ENCODE peak calls at places on chromosomes 4 and X, in four cellular contexts. One of them, this sample, is unnamed.

GRCh38 chr4:10983885-10984284 is 299.3 kb upstream of the CLNK start:
- DNase-seq in SJSA1: no peak
- DNase-seq in Jurkat, Clone E6-1: no peak
- DNase-seq in neuronal stem cell: no peak
- DNase-seq in this sample: no peak

GRCh38 chr4:1192091-1192492 is 19.7 kb upstream of the SPON2 start:
- DNase-seq in Jurkat, Clone E6-1: no peak
- DNase-seq in neuronal stem cell: no peak
- DNase-seq in SJSA1: peak
- DNase-seq in this sample: peak

GRCh38 chr4:118770741-118771187 is 65.2 kb downstream of the SEC24D start:
- DNase-seq in Jurkat, Clone E6-1: no peak
- DNase-seq in neuronal stem cell: no peak
- DNase-seq in SJSA1: no peak
- DNase-seq in this sample: peak

GRCh38 chr4:165953181-165953580 is 80.1 kb downstream of the TLL1 start:
- DNase-seq in neuronal stem cell: no peak
- DNase-seq in SJSA1: no peak
- DNase-seq in Jurkat, Clone E6-1: no peak
- DNase-seq in this sample: no peak

GRCh38 chrX:44306336-44306735 is 37.1 kb downstream of the EFHC2 start:
- DNase-seq in SJSA1: no peak
- DNase-seq in neuronal stem cell: no peak
- DNase-seq in Jurkat, Clone E6-1: no peak
- DNase-seq in this sample: peak

GRCh38 chrX:40734956-40735317 is 405 bp downstream of the MED14 start:
- DNase-seq in neuronal stem cell: no peak
- DNase-seq in Jurkat, Clone E6-1: no peak
- DNase-seq in SJSA1: no peak
- DNase-seq in this sample: no peak

GRCh38 chr4:188941524-188942109 is 802.4 kb downstream of the TRIML1 start:
- DNase-seq in SJSA1: peak
- DNase-seq in Jurkat, Clone E6-1: no peak
- DNase-seq in neuronal stem cell: no peak
- DNase-seq in this sample: peak

GRCh38 chrX:100768679-100769338 is 36.9 kb upstream of the SYTL4 start:
- DNase-seq in Jurkat, Clone E6-1: peak
- DNase-seq in neuronal stem cell: peak
- DNase-seq in SJSA1: peak
- DNase-seq in this sample: peak

GRCh38 chr4:10082459-10083272 is 33.9 kb downstream of the WDR1 start:
- DNase-seq in Jurkat, Clone E6-1: no peak
- DNase-seq in neuronal stem cell: no peak
- DNase-seq in SJSA1: no peak
- DNase-seq in this sample: no peak

GRCh38 chrX:13721371-13721770 is 13.0 kb downstream of the TRAPPC2 start:
- DNase-seq in SJSA1: no peak
- DNase-seq in neuronal stem cell: no peak
- DNase-seq in Jurkat, Clone E6-1: no peak
- DNase-seq in this sample: no peak

GRCh38 chr4:8200302-8200975 is 1.3 kb downstream of the SH3TC1 start:
- DNase-seq in SJSA1: no peak
- DNase-seq in neuronal stem cell: no peak
- DNase-seq in Jurkat, Clone E6-1: no peak
- DNase-seq in this sample: peak

GRCh38 chr4:157128395-157128794 is 52.4 kb downstream of the GLRB start:
- DNase-seq in Jurkat, Clone E6-1: no peak
- DNase-seq in SJSA1: peak
- DNase-seq in neuronal stem cell: no peak
- DNase-seq in this sample: peak

GRCh38 chr4:129037093-129037492 is 56.2 kb downstream of the SCLT1 start:
- DNase-seq in SJSA1: no peak
- DNase-seq in Jurkat, Clone E6-1: no peak
- DNase-seq in neuronal stem cell: no peak
- DNase-seq in this sample: no peak

GRCh38 chrX:83819304-83819703 is 41.6 kb upstream of the CYLC1 start:
- DNase-seq in Jurkat, Clone E6-1: no peak
- DNase-seq in SJSA1: no peak
- DNase-seq in neuronal stem cell: no peak
- DNase-seq in this sample: no peak

GRCh38 chr4:146368209-146368608 is 153.5 kb downstream of the SLC10A7 start:
- DNase-seq in Jurkat, Clone E6-1: no peak
- DNase-seq in neuronal stem cell: no peak
- DNase-seq in SJSA1: no peak
- DNase-seq in this sample: peak

GRCh38 chrX:104270212-104270611 is 15.5 kb upstream of the ESX1 start:
- DNase-seq in neuronal stem cell: no peak
- DNase-seq in SJSA1: no peak
- DNase-seq in Jurkat, Clone E6-1: no peak
- DNase-seq in this sample: no peak

GRCh38 chrX:104270916-104271512 is 16.3 kb upstream of the ESX1 start:
- DNase-seq in SJSA1: peak
- DNase-seq in neuronal stem cell: peak
- DNase-seq in Jurkat, Clone E6-1: peak
- DNase-seq in this sample: peak
- H3K4me3 ChIP-seq in SJSA1: no peak
- H3K4me3 ChIP-seq in neuronal stem cell: no peak
- H3K4me3 ChIP-seq in Jurkat, Clone E6-1: peak
- H3K4me3 ChIP-seq in this sample: peak

GRCh38 chr4:48483006-48483776 is at the start of gene SLC10A4:
- DNase-seq in neuronal stem cell: peak
- DNase-seq in Jurkat, Clone E6-1: no peak
- DNase-seq in SJSA1: no peak
- DNase-seq in this sample: no peak

GRCh38 chr4:48481581-48481980 is 1.6 kb upstream of the SLC10A4 start:
- DNase-seq in Jurkat, Clone E6-1: peak
- DNase-seq in SJSA1: no peak
- DNase-seq in neuronal stem cell: no peak
- DNase-seq in this sample: no peak

GRCh38 chr4:48484494-48485168 is 1.5 kb downstream of the SLC10A4 start:
- DNase-seq in SJSA1: no peak
- DNase-seq in Jurkat, Clone E6-1: no peak
- DNase-seq in neuronal stem cell: no peak
- DNase-seq in this sample: no peak

GRCh38 chr4:48478273-48478672 is 4.9 kb upstream of the SLC10A4 start:
- DNase-seq in neuronal stem cell: no peak
- DNase-seq in SJSA1: no peak
- DNase-seq in Jurkat, Clone E6-1: no peak
- DNase-seq in this sample: no peak

DNA sequence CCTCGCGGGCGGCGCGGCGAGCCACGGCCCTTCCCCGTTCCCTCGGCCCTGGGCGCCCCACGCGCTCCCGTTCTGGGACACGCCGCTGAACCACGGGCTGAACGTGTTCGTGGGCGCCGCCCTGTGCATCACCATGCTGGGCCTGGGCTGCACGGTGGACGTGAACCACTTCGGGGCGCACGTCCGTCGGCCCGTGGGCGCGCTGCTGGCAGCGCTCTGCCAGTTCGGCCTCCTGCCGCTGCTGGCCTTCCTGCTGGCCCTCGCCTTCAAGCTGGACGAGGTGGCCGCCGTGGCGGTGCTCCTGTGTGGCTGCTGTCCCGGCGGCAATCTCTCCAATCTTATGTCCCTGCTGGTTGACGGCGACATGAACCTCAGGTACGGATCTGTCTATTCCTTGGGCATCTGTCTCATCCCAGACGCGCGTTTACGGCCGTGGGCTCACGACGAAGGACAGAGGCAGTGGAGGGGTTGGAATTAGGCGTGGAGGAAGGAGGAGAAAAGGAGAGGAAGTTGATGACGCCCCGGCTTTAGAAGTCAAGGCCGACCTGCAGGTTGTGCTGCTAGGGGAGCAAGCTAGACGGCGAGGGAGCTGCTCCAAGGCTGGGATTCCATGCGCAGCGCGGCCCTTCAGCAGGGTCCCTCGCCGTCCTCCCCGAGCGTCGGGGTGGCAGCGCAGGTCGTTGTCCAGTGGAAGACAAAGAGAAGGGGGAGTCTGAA is 792 bp downstream of the SLC10A4 start:
- DNase-seq in SJSA1: no peak
- DNase-seq in neuronal stem cell: no peak
- DNase-seq in Jurkat, Clone E6-1: no peak
- DNase-seq in this sample: no peak
- H3K4me3 ChIP-seq in SJSA1: peak
- H3K4me3 ChIP-seq in neuronal stem cell: peak
- H3K4me3 ChIP-seq in Jurkat, Clone E6-1: no peak
- H3K4me3 ChIP-seq in this sample: no peak

DNA sequence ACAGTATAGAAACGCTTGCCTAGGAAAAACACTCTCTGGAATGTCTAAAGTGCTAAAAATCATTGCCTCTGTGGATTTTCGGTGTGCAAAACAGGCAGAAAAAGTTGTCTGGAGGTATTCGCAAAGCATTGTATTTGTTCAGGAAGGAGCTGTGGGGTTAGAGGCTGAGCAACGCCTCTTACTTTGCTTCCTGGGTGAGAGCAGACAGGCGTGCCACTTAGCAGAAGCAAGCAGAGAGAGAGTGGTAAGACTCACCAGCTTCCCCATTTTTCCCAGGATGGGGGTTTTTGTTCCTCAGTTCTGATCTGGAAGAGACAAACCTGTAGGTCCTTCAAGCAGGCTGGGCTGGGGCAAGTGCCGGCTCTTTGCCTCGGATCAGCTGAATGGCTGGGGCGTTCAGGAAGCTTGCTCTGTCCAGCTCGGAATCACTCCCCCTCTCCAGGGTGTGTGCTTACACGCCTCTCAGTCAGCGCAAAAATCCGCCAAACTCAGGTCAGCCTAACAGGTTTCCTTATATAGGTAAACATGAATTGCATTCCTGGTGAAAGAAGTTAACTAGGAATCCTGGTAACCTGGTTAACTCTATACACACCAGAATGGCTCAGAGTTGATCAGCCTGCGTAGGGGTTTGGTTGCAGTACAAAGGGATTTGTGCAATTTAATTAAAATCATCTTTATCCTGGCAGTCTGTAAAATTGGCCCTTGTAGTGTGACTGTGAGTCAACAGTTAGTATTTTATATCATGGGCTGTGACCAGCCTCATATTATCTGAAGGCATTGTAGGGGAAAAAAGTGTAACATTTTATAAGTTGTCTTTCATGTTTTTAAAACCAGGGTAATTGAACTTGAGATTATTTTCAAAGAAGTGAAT is 213.1 kb upstream of the MID1 start:
- DNase-seq in SJSA1: no peak
- DNase-seq in Jurkat, Clone E6-1: no peak
- DNase-seq in neuronal stem cell: peak
- DNase-seq in this sample: peak
- H3K4me3 ChIP-seq in SJSA1: no peak
- H3K4me3 ChIP-seq in Jurkat, Clone E6-1: no peak
- H3K4me3 ChIP-seq in neuronal stem cell: peak
- H3K4me3 ChIP-seq in this sample: peak

GRCh38 chrX:45758738-45759397 is 558.2 kb upstream of the DIPK2B start:
- DNase-seq in SJSA1: no peak
- DNase-seq in neuronal stem cell: no peak
- DNase-seq in Jurkat, Clone E6-1: no peak
- DNase-seq in this sample: peak
- H3K4me3 ChIP-seq in SJSA1: no peak
- H3K4me3 ChIP-seq in neuronal stem cell: no peak
- H3K4me3 ChIP-seq in Jurkat, Clone E6-1: no peak
- H3K4me3 ChIP-seq in this sample: no peak

GRCh38 chrX:136666088-136666487 is 18.1 kb downstream of the CD40LG start:
- DNase-seq in SJSA1: no peak
- DNase-seq in Jurkat, Clone E6-1: no peak
- DNase-seq in neuronal stem cell: no peak
- DNase-seq in this sample: no peak
- H3K4me3 ChIP-seq in SJSA1: no peak
- H3K4me3 ChIP-seq in Jurkat, Clone E6-1: no peak
- H3K4me3 ChIP-seq in neuronal stem cell: no peak
- H3K4me3 ChIP-seq in this sample: no peak

GRCh38 chrX:107507744-107508117 is 58.3 kb downstream of the FRMPD3 start:
- DNase-seq in SJSA1: no peak
- DNase-seq in Jurkat, Clone E6-1: no peak
- DNase-seq in neuronal stem cell: no peak
- DNase-seq in this sample: no peak

GRCh38 chrX:107505223-107505622 is 55.8 kb downstream of the FRMPD3 start:
- DNase-seq in Jurkat, Clone E6-1: no peak
- DNase-seq in neuronal stem cell: no peak
- DNase-seq in SJSA1: no peak
- DNase-seq in this sample: no peak

GRCh38 chrX:107508925-107509324 is 59.5 kb downstream of the FRMPD3 start:
- DNase-seq in neuronal stem cell: no peak
- DNase-seq in SJSA1: no peak
- DNase-seq in Jurkat, Clone E6-1: no peak
- DNase-seq in this sample: no peak

GRCh38 chrX:107507093-107507743 is 57.8 kb downstream of the FRMPD3 start:
- DNase-seq in neuronal stem cell: no peak
- DNase-seq in SJSA1: no peak
- DNase-seq in Jurkat, Clone E6-1: no peak
- DNase-seq in this sample: no peak

GRCh38 chrX:107506596-107507031 is 57.2 kb downstream of the FRMPD3 start:
- DNase-seq in Jurkat, Clone E6-1: no peak
- DNase-seq in neuronal stem cell: no peak
- DNase-seq in SJSA1: no peak
- DNase-seq in this sample: no peak
- H3K4me3 ChIP-seq in Jurkat, Clone E6-1: no peak
- H3K4me3 ChIP-seq in neuronal stem cell: peak
- H3K4me3 ChIP-seq in SJSA1: no peak
- H3K4me3 ChIP-seq in this sample: no peak

GRCh38 chr4:42547805-42548204 is 109.1 kb downstream of the ATP8A1 start:
- DNase-seq in SJSA1: no peak
- DNase-seq in neuronal stem cell: no peak
- DNase-seq in Jurkat, Clone E6-1: no peak
- DNase-seq in this sample: no peak

GRCh38 chr4:42541647-42542046 is 115.3 kb downstream of the ATP8A1 start:
- DNase-seq in neuronal stem cell: no peak
- DNase-seq in SJSA1: no peak
- DNase-seq in Jurkat, Clone E6-1: no peak
- DNase-seq in this sample: no peak

DNA sequence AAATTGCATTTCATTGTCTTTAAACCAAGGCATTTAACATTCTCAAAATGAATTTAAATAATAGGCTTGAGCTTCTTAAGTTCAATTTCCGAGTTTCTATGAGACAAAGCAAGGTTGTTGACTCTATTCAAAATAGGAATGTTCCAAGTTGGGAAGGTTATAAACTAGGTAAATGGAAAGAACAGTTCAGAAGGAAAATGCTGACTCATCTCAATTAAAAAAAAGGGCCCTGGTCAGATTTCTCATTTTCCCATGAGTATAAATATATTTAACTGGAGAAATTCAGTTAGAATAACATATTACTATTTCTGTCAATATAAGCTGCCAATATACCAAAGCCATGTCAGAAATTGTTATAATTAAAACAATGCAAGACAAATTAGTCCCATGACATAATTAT is 113.8 kb downstream of the ATP8A1 start:
- DNase-seq in Jurkat, Clone E6-1: no peak
- DNase-seq in neuronal stem cell: no peak
- DNase-seq in SJSA1: no peak
- DNase-seq in this sample: no peak
- H3K4me3 ChIP-seq in Jurkat, Clone E6-1: no peak
- H3K4me3 ChIP-seq in neuronal stem cell: no peak
- H3K4me3 ChIP-seq in SJSA1: no peak
- H3K4me3 ChIP-seq in this sample: no peak

This sample was measured in cardiac fibroblast.